ENCODE peak calls at places on chromosomes 16 and 17, in eight cellular contexts. W, O, S, V, I, C, K and U are unnamed samples.

GRCh38 chr16:78428193-78428592 is 328.7 kb downstream of the WWOX start:
- DNase-seq in O (no peak), S (no peak), W (no peak), V (no peak), K (no peak), I (no peak), C (no peak), U (no peak)

GRCh38 chr16:88719933-88720296 is 13.6 kb downstream of the CTU2 start:
- DNase-seq in W (no peak), V (no peak), K (no peak), C (no peak), O (no peak), S (no peak), I (no peak), U (no peak)

GRCh38 chr17:46117117-46117516 is 76.1 kb downstream of the KANSL1 start:
- DNase-seq in C (no peak), S (no peak), O (no peak), K (no peak), W (no peak), V (no peak), I (no peak), U (no peak)

GRCh38 chr17:18986541-18987229 is 17.9 kb downstream of the FAM83G start:
- DNase-seq in I (no peak), C (no peak), S (no peak), O (no peak), V (no peak), W (no peak), K (no peak), U (no peak)

GRCh38 chr17:44385287-44386181 is 3.9 kb downstream of the ITGA2B start:
- DNase-seq in V (peak; percentile 82), C (peak; percentile 51), I (no peak), K (peak; percentile 86), O (peak; percentile 91), S (peak; percentile 87), W (peak; percentile 78), U (peak; percentile 89)

GRCh38 chr16:24717411-24717810 is 12.0 kb upstream of the TNRC6A start:
- DNase-seq in C (peak; percentile 88), I (no peak), W (no peak), K (peak; percentile 91), S (no peak), O (no peak), V (peak; percentile 94), U (no peak)

GRCh38 chr17:20059728-20060188 is 50.6 kb downstream of the SPECC1 start:
- DNase-seq in K (no peak), S (no peak), W (no peak), C (no peak), V (peak; percentile 11), I (no peak), O (no peak), U (no peak)

GRCh38 chr17:77696720-77697460 is 261.6 kb upstream of the TNRC6C start:
- DNase-seq in C (no peak), S (no peak), K (peak; percentile 47), W (no peak), I (no peak), V (no peak), O (peak; percentile 6), U (peak; percentile 53)

GRCh38 chr16:56289862-56290261 is 98.6 kb downstream of the GNAO1 start:
- DNase-seq in S (no peak), C (no peak), W (no peak), I (no peak), V (no peak), K (no peak), O (no peak), U (no peak)

GRCh38 chr16:86480444-86480843 is 29.9 kb upstream of the FOXF1 start:
- DNase-seq in K (no peak), S (no peak), I (no peak), W (no peak), V (no peak), O (no peak), C (no peak), U (no peak)

GRCh38 chr17:32487460-32488176 is 825 bp downstream of the CDK5R1 start:
- DNase-seq in O (peak; percentile 63), V (peak; percentile 13), S (no peak), K (no peak), I (no peak), W (no peak), C (no peak), U (no peak)

GRCh38 chr17:50892101-50892776 is 26.1 kb upstream of the TOB1 start:
- DNase-seq in C (no peak), W (no peak), K (no peak), S (no peak), O (no peak), V (no peak), I (no peak), U (no peak)

GRCh38 chr17:45910667-45911066 is 16.3 kb downstream of the MAPT start:
- DNase-seq in C (no peak), I (no peak), K (no peak), O (no peak), S (no peak), W (no peak), V (no peak), U (no peak)

GRCh38 chr17:31549121-31549524 is 157.6 kb downstream of the RAB11FIP4 start:
- DNase-seq in S (no peak), C (no peak), I (no peak), K (no peak), V (no peak), W (no peak), O (no peak), U (peak; percentile 34)

GRCh38 chr17:1180434-1180742 is 607 bp upstream of the ABR start:
- DNase-seq in O (no peak), K (no peak), W (no peak), S (no peak), V (no peak), I (no peak), C (no peak), U (no peak)
- H3K4me3 ChIP-seq in O (peak overlapping the region; percentile 76), K (peak overlapping the region; percentile 40), W (no peak overlapping the region), S (peak overlapping the region; percentile 67), V (peak overlapping the region; percentile 88), I (peak overlapping the region; percentile 73), C (no peak overlapping the region), U (peak overlapping the region; percentile 80)

DNA sequence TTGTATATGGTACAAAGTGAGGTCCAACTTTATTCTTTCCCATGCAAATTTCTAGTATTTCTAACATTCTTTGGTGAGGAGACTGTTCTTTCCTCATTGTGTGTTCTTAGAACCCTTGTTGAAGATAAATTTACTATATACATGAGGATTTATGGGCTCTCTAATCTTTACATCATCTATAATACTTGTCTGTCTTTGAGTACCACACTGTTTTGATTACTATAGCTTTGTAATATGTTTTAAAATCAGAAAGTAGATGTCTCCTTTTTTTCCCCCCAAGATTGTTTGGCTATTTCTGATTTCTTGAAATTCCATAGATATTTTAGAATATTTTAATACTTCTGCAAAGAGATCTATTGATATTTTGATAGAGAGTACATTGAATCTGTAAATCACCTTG is 23.7 kb downstream of the ZNF267 start:
- DNase-seq in S (no peak), C (no peak), W (no peak), I (no peak), K (no peak), O (no peak), V (no peak), U (no peak)
- H3K4me3 ChIP-seq in S (no peak overlapping the region), C (no peak overlapping the region), W (no peak overlapping the region), I (no peak overlapping the region), K (no peak overlapping the region), O (no peak overlapping the region), V (no peak overlapping the region), U (no peak overlapping the region)

GRCh38 chr17:40484285-40484972 is 17.0 kb downstream of the TNS4 start:
- DNase-seq in K (no peak), W (no peak), C (no peak), V (no peak), I (no peak), S (no peak), O (no peak), U (no peak)

GRCh38 chr17:40485851-40486512 is 15.4 kb downstream of the TNS4 start:
- DNase-seq in C (peak; percentile 99), K (peak; percentile 94), W (no peak), O (no peak), V (peak; percentile 99), S (no peak), I (peak; percentile 99), U (peak; percentile 66)

GRCh38 chr17:40487371-40488020 is 13.9 kb downstream of the TNS4 start:
- DNase-seq in W (no peak), V (no peak), I (no peak), K (no peak), O (no peak), C (peak; percentile 27), S (no peak), U (no peak)

GRCh38 chr17:40484973-40485530 is 16.4 kb downstream of the TNS4 start:
- DNase-seq in W (no peak), C (no peak), O (no peak), I (no peak), V (no peak), K (no peak), S (no peak), U (no peak)

GRCh38 chr17:40486513-40487370 is 14.7 kb downstream of the TNS4 start:
- DNase-seq in S (no peak), W (no peak), K (no peak), C (peak; percentile 94), I (peak; percentile 92), O (no peak), V (peak; percentile 93), U (no peak)
- H3K4me3 ChIP-seq in S (no peak overlapping the region), W (no peak overlapping the region), K (no peak overlapping the region), C (no peak overlapping the region), I (no peak overlapping the region), O (no peak overlapping the region), V (no peak overlapping the region), U (no peak overlapping the region)

GRCh38 chr17:7179317-7180254 is at the start of gene ASGR1:
- DNase-seq in O (no peak), K (no peak), W (no peak), I (no peak), V (peak; percentile 17), S (no peak), C (no peak), U (no peak)
- H3K4me3 ChIP-seq in O (no peak within 1 kb of the TSS), K (no peak within 1 kb of the TSS), W (no peak within 1 kb of the TSS), I (peak within 1 kb of the TSS; percentile 58), V (peak within 1 kb of the TSS; percentile 44), S (no peak within 1 kb of the TSS), C (no peak within 1 kb of the TSS), U (no peak within 1 kb of the TSS)

DNA sequence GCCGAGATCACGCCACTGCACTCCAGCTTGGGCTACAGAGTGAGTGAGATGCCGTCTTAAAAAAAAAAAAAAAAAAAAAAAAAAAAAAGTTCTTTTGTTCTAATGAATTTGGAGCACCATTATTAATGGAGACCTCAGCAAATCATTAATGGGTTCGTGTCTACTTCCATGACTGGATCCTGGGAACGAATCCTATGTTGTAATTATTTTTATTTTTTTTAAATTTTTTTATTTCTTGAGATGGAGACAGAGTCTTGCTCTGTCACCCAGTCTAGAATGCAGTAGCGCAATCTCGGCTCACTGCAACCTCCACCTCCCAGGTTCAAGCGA is 30.7 kb downstream of the SPOP start:
- DNase-seq in C (no peak), O (no peak), V (no peak), K (no peak), I (no peak), S (no peak), W (no peak), U (no peak)
- H3K4me3 ChIP-seq in C (no peak overlapping the region), O (no peak overlapping the region), V (no peak overlapping the region), K (peak overlapping the region; percentile 23), I (no peak overlapping the region), S (no peak overlapping the region), W (no peak overlapping the region), U (no peak overlapping the region)